ENCODE peak calls at places on chromosomes 16 and 17, in seven cellular contexts. H, M, K, P, B, I and F are unnamed samples.

GRCh38 chr17:62792122-62792800 is 15.9 kb downstream of the MARCHF10 start:
- DNase-seq in P (no peak), I (no peak), H (peak), K (no peak), B (peak), M (no peak), F (peak)

GRCh38 chr16:67284699-67285646 is 5.6 kb downstream of the PLEKHG4 start:
- DNase-seq in P (no peak), H (no peak), I (no peak), M (no peak), B (peak), K (peak), F (peak)

GRCh38 chr16:65098916-65099315 is 22.9 kb downstream of the CDH11 start:
- DNase-seq in B (no peak), P (no peak), K (no peak), H (no peak), I (no peak), M (no peak), F (no peak)

GRCh38 chr16:53821957-53822625 is 118.1 kb downstream of the FTO start:
- DNase-seq in B (peak), I (no peak), H (peak), K (no peak), M (peak), P (no peak), F (peak)

GRCh38 chr17:42118545-42118944 is 2.6 kb downstream of the KAT2A start:
- DNase-seq in M (no peak), K (no peak), I (no peak), P (no peak), H (no peak), B (peak), F (peak)

GRCh38 chr17:82301916-82302497 is 15.4 kb downstream of the CD7 start:
- DNase-seq in P (no peak), I (peak), B (no peak), H (no peak), M (no peak), K (no peak), F (no peak)

GRCh38 chr17:12591336-12591735 is 74.4 kb upstream of the MYOCD start:
- DNase-seq in B (no peak), I (no peak), M (no peak), K (no peak), H (no peak), P (no peak), F (no peak)

GRCh38 chr16:48035142-48035541 is 120.7 kb downstream of the ABCC12 start:
- DNase-seq in P (no peak), M (no peak), I (no peak), H (no peak), K (no peak), B (no peak), F (no peak)

GRCh38 chr16:81513204-81514040 is 68.8 kb downstream of the CMIP start:
- DNase-seq in K (no peak), I (peak), H (no peak), M (no peak), P (peak), B (no peak), F (no peak)

GRCh38 chr16:23803591-23804123 is 32.1 kb upstream of the PRKCB start:
- DNase-seq in B (peak), M (no peak), K (peak), P (peak), H (no peak), I (peak), F (peak)

GRCh38 chr17:80559688-80560290 is 15.2 kb downstream of the RPTOR start:
- DNase-seq in I (no peak), B (no peak), K (no peak), H (no peak), P (no peak), M (peak), F (peak)

GRCh38 chr17:50532452-50533024 is at the start of gene EPN3:
- DNase-seq in H (no peak), K (no peak), B (no peak), I (no peak), P (no peak), M (no peak), F (no peak)

GRCh38 chr16:73071131-73071940 is 23.4 kb upstream of the ZFHX3 start:
- DNase-seq in B (no peak), K (no peak), M (no peak), I (no peak), H (no peak), P (no peak), F (peak)

GRCh38 chr17:38980455-38981217 is 13.4 kb upstream of the FBXO47 start:
- DNase-seq in H (no peak), M (no peak), K (no peak), P (no peak), B (no peak), I (no peak), F (peak)

GRCh38 chr16:10114411-10114810 is 67.8 kb downstream of the GRIN2A start:
- DNase-seq in B (no peak), P (no peak), M (no peak), H (no peak), I (no peak), K (no peak), F (peak)

GRCh38 chr17:68015081-68015723 is 18.9 kb upstream of the C17orf58 start:
- DNase-seq in I (peak), P (no peak), B (no peak), K (no peak), M (no peak), H (no peak), F (no peak)

GRCh38 chr17:75404223-75404738 is 1.2 kb downstream of the GRB2 start:
- DNase-seq in K (peak), I (no peak), B (peak), M (no peak), H (no peak), P (peak), F (peak)

GRCh38 chr16:51276335-51276734 is 125.3 kb upstream of the SALL1 start:
- DNase-seq in H (no peak), I (no peak), M (peak), P (no peak), K (no peak), B (no peak), F (peak)

GRCh38 chr17:77647531-77647930 is 311.0 kb upstream of the TNRC6C start:
- DNase-seq in P (no peak), M (no peak), B (no peak), I (peak), K (no peak), H (no peak), F (no peak)

GRCh38 chr17:77645441-77646430 is 312.8 kb upstream of the TNRC6C start:
- DNase-seq in K (no peak), M (no peak), H (peak), I (peak), P (no peak), B (no peak), F (peak)

GRCh38 chr17:77641718-77642117 is 316.8 kb upstream of the TNRC6C start:
- DNase-seq in H (no peak), I (no peak), P (no peak), K (no peak), M (no peak), B (no peak), F (no peak)

GRCh38 chr17:77644181-77644972 is 314.1 kb upstream of the TNRC6C start:
- DNase-seq in K (no peak), H (no peak), B (no peak), P (no peak), I (peak), M (no peak), F (no peak)

GRCh38 chr17:77644981-77645380 is 313.5 kb upstream of the TNRC6C start:
- DNase-seq in H (no peak), B (no peak), I (peak), K (no peak), P (no peak), M (no peak), F (no peak)
- TF ChIP-seq CTCF in H (no peak), B (no peak), I (no peak), K (no peak), P (peak), M (peak), F (no peak)

DNA sequence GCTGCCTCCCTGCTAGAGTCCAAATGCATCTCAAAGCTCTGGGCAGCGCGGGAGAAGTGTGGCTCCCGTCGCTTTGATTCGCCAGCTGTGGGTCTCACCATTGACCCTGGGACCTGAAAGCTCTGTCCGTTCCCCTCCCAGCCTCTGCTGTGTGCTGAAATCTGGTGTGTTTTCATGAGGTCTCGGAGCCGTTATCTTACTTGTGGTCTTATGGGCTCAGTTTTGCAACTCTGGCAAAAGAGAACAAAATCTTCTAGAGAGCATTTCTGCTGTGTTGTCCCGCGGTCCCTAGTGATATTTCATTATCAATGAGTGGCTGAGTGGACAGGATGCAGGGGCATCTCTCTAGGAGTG is 13.3 kb downstream of the CRISPLD2 start:
- DNase-seq in P (no peak), B (no peak), M (no peak), K (no peak), I (no peak), H (no peak), F (peak)
- H3K4me3 ChIP-seq in P (no peak), B (no peak), M (no peak), K (no peak), I (no peak), H (no peak), F (peak)

DNA sequence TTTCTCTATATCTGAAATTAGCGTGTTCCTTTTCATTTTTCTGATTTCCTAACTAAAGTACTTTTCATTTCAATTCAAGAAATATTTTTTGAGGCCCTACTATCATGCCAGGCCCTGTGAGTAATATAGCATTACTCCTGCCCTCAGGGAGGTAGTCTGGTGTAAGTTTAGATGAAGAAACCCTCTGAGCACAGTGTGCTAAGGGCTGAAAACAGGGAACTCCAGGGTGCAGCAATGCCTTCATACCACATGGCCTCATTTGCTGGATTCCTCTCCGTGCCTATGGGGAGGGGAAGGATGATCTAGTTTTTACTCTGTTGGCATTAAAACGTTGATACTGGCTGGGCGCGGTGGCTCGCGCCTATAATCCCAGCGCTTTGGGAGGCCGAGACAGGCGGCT is 4.7 kb downstream of the COQ9 start:
- DNase-seq in K (no peak), H (no peak), I (no peak), P (no peak), M (no peak), B (no peak), F (no peak)
- TF ChIP-seq CTCF in K (no peak), H (no peak), I (no peak), P (no peak), M (no peak), B (no peak), F (no peak)

DNA sequence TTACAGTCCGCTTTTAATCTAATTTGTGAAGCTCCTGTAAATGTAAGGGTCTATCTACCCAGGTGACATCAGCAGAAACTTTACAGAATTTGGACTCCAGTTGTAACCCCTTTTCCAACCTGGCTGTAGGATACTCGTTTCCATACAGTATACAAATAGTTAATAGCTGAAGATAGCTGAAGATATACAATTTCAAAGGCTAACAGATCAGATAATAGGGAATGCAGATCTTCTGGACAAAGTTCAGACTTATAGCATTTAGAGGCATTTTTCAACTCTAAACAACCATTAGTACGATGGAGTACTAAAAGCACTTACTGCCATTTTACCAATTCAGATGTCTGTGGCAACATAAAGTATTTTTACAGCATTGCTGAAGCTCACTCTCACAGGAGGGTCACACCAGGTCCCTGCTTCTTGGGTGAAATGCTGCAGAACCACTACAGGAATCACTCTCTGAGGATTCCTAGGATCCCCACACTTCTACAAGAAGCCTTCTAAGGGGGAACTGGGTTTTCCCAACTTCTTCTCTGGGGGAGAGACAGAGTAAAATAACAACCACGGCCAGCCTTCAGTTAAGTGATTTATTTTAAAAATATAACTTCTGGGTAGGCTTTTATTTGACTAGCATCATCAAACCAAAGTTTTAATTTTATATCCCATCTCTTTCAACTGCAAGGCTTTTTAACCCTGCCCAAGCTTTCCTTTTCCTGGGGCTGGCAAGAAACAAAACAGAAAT is 2.9 kb downstream of the VEZF1 start:
- DNase-seq in K (no peak), H (no peak), P (no peak), B (no peak), I (no peak), M (no peak), F (no peak)
- H3K4me3 ChIP-seq in K (no peak), H (peak), P (no peak), B (peak), I (no peak), M (peak), F (no peak)

GRCh38 chr16:921321-921905 is 49.4 kb downstream of the LMF1 start:
- DNase-seq in P (no peak), M (no peak), I (peak), B (no peak), H (no peak), K (no peak), F (no peak)
- TF ChIP-seq CTCF in P (no peak), M (no peak), I (no peak), B (no peak), H (no peak), K (no peak), F (no peak)

GRCh38 chr17:36185416-36185815 is 9.0 kb upstream of the TBC1D3B start:
- DNase-seq in K (no peak), I (no peak), P (no peak), B (no peak), M (no peak), H (no peak), F (no peak)

GRCh38 chr17:36183001-36183810 is 6.8 kb upstream of the TBC1D3B start:
- DNase-seq in K (no peak), B (peak), P (no peak), M (no peak), I (peak), H (peak), F (peak)

GRCh38 chr17:36183811-36184765 is 7.7 kb upstream of the TBC1D3B start:
- DNase-seq in M (no peak), H (no peak), P (no peak), B (no peak), K (no peak), I (peak), F (no peak)

DNA sequence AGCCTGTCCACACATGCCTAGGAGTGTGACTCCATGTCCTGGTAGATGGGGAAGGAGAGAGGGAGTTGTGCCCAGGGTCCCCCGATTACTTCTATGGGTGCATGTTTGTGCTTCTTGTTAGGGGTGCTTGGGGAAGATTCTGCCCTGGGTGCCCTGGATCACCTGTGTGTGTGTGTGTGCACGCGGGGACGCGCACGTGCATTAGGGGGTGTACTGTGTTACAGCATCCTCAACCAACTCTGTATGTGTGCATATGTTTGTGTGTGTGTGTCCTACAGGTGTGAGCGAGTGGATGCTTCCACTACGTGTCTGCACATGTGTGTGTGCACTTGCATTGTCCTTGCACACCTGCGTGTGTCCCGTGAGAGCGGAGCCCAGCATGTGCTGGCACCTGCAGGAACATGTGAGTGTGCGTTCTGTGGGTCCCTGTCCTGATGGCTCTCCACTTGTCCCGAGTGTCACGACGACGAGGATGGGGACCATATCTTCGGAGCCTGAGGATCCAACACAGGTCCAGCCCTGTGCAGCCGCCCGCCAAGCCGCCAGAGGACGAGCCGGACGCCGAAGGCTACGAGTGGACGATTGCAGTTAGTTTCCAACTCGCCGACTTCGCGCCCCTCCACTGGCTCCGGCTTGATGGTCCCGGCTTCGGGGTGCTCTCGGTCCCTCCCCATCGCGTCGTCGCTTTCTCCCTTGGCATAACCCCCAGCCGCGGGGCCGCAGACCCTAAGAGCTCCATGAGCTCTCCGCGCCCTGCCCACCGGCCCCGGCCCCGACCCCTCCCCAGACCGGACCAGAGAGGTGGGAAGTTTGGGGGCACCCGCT is 6.0 kb upstream of the TBC1D3B start:
- DNase-seq in P (no peak), H (no peak), B (no peak), M (no peak), K (no peak), I (peak), F (no peak)
- H3K4me3 ChIP-seq in P (peak), H (peak), B (peak), M (peak), K (peak), I (no peak), F (peak)